ENCODE peak calls at places on chromosome 6, in eight cellular contexts. F, C, Q, A, S, D, L and E are unnamed samples.

GRCh38 chr6:104711371-104711770 is 148.3 kb downstream of the HACE1 start:
- DNase-seq in F (no peak), C (no peak), Q (no peak), A (no peak), S (no peak), D (no peak), L (no peak), E (peak)

GRCh38 chr6:79082304-79082703 is 4.2 kb upstream of the PHIP start:
- DNase-seq in F (no peak), C (no peak), Q (no peak), A (no peak), S (no peak), D (no peak), L (no peak), E (no peak)

GRCh38 chr6:159163901-159164370 is 5.3 kb upstream of the FNDC1 start:
- DNase-seq in F (no peak), C (no peak), Q (no peak), A (no peak), S (no peak), D (no peak), L (no peak), E (no peak)

GRCh38 chr6:167098825-167099225 is 24.1 kb upstream of the CCR6 start:
- DNase-seq in F (no peak), C (no peak), Q (no peak), A (no peak), S (no peak), D (peak), L (no peak), E (no peak)

GRCh38 chr6:164377348-164377747 is 932.1 kb downstream of the C6orf118 start:
- DNase-seq in F (no peak), C (no peak), Q (no peak), A (no peak), S (no peak), D (no peak), L (no peak), E (no peak)

GRCh38 chr6:101296184-101296583 is 97.3 kb upstream of the GRIK2 start:
- DNase-seq in F (no peak), C (no peak), Q (peak), A (no peak), S (no peak), D (no peak), L (no peak), E (peak)

GRCh38 chr6:53679446-53679933 is 13.9 kb upstream of the KLHL31 start:
- DNase-seq in F (no peak), C (peak), Q (peak), A (no peak), S (no peak), D (peak), L (peak), E (peak)

GRCh38 chr6:146620655-146621054 is 21.9 kb downstream of the ADGB start:
- DNase-seq in F (no peak), C (no peak), Q (peak), A (no peak), S (no peak), D (no peak), L (no peak), E (no peak)

GRCh38 chr6:13764996-13765395 is 49.4 kb downstream of the MCUR1 start:
- DNase-seq in F (no peak), C (no peak), Q (no peak), A (no peak), S (no peak), D (no peak), L (no peak), E (no peak)

GRCh38 chr6:112683926-112684325 is 336.8 kb downstream of the RFPL4B start:
- DNase-seq in F (no peak), C (no peak), Q (peak), A (no peak), S (peak), D (no peak), L (no peak), E (peak)

GRCh38 chr6:21597706-21598273 is 4.2 kb downstream of the SOX4 start:
- DNase-seq in F (peak), C (peak), Q (no peak), A (no peak), S (no peak), D (peak), L (no peak), E (peak)

GRCh38 chr6:155248021-155249001 is 15.5 kb upstream of the CLDN20 start:
- DNase-seq in F (peak), C (peak), Q (no peak), A (no peak), S (peak), D (no peak), L (peak), E (peak)

GRCh38 chr6:15659181-15659580 is 3.6 kb downstream of the DTNBP1 start:
- DNase-seq in F (no peak), C (no peak), Q (no peak), A (no peak), S (no peak), D (no peak), L (no peak), E (no peak)

GRCh38 chr6:140774080-140774505 is 1358.6 kb upstream of the GJE1 start:
- DNase-seq in F (no peak), C (peak), Q (peak), A (no peak), S (peak), D (no peak), L (no peak), E (peak)

GRCh38 chr6:11204987-11205386 is 27.5 kb downstream of the NEDD9 start:
- DNase-seq in F (no peak), C (no peak), Q (no peak), A (no peak), S (no peak), D (no peak), L (no peak), E (no peak)

GRCh38 chr6:5490495-5491069 is 229.3 kb downstream of the FARS2 start:
- DNase-seq in F (no peak), C (no peak), Q (no peak), A (no peak), S (no peak), D (no peak), L (no peak), E (no peak)

GRCh38 chr6:121190122-121190521 is 144.2 kb downstream of the TBC1D32 start:
- DNase-seq in F (no peak), C (no peak), Q (no peak), A (no peak), S (no peak), D (no peak), L (no peak), E (no peak)

GRCh38 chr6:81978230-81978629 is 225.7 kb upstream of the TENT5A start:
- DNase-seq in F (no peak), C (no peak), Q (no peak), A (no peak), S (no peak), D (no peak), L (no peak), E (no peak)

GRCh38 chr6:13268914-13269532 is 59.3 kb downstream of the TBC1D7 start:
- DNase-seq in F (no peak), C (peak), Q (peak), A (no peak), S (peak), D (no peak), L (no peak), E (peak)